ENCODE peak calls at places on chromosomes 5 and 9, in six cellular contexts. O is WTC11, K is K562, Q is HepG2, Z is endothelial cell of umbilical vein, J is H1. A is an unnamed sample.

GRCh38 chr5:35990941-35991592 is at the start of gene UGT3A1:
- DNase-seq in J (peak), K (no peak), O (peak), Z (no peak), Q (no peak), A (no peak)

GRCh38 chr9:118570076-118570475 is 799.2 kb downstream of the BRINP1 start:
- DNase-seq in O (no peak), J (no peak), K (no peak), Z (no peak), Q (no peak), A (no peak)

GRCh38 chr9:136259836-136260235 is 14.2 kb upstream of the QSOX2 start:
- DNase-seq in K (no peak), J (no peak), Z (no peak), Q (no peak), O (no peak), A (no peak)

GRCh38 chr9:90838098-90838497 is 36.5 kb downstream of the SYK start:
- DNase-seq in Z (no peak), J (no peak), K (no peak), O (no peak), Q (no peak), A (no peak)

GRCh38 chr5:67165524-67166459 is 30.8 kb downstream of the CD180 start:
- DNase-seq in Q (no peak), K (peak), O (peak), J (peak), Z (peak), A (peak)

GRCh38 chr5:95975703-95976102 is 14.1 kb upstream of the ELL2 start:
- DNase-seq in J (no peak), Z (no peak), O (no peak), K (no peak), Q (no peak), A (no peak)

GRCh38 chr9:13131396-13131795 is 148.1 kb downstream of the MPDZ start:
- DNase-seq in O (no peak), K (no peak), Z (no peak), Q (no peak), J (no peak), A (no peak)

GRCh38 chr9:115157245-115157674 is 39.3 kb upstream of the TNC start:
- DNase-seq in K (no peak), J (no peak), O (no peak), Q (no peak), Z (no peak), A (peak)

GRCh38 chr5:33479321-33479720 is 38.6 kb downstream of the TARS1 start:
- DNase-seq in K (no peak), Z (no peak), J (no peak), Q (no peak), O (no peak), A (no peak)

GRCh38 chr5:139955616-139956283 is 87.3 kb downstream of the NRG2 start:
- DNase-seq in Q (no peak), J (no peak), K (peak), Z (no peak), O (no peak), A (no peak)

GRCh38 chr5:154986151-154986550 is 27.4 kb upstream of the KIF4B start:
- DNase-seq in K (no peak), Z (no peak), J (no peak), O (no peak), Q (no peak), A (no peak)

GRCh38 chr5:138850854-138851253 is 24.3 kb downstream of the LRRTM2 start:
- DNase-seq in Q (no peak), Z (peak), O (no peak), J (no peak), K (no peak), A (no peak)

GRCh38 chr5:154385236-154385512 is 60.6 kb upstream of the SAP30L start:
- DNase-seq in Z (no peak), O (no peak), Q (no peak), J (no peak), K (no peak), A (no peak)

GRCh38 chr5:15483348-15484090 is 16.5 kb upstream of the FBXL7 start:
- DNase-seq in O (no peak), K (no peak), Q (no peak), J (no peak), Z (peak), A (no peak)

GRCh38 chr5:143051244-143052058 is 281.3 kb downstream of the ARHGAP26 start:
- DNase-seq in K (peak), O (no peak), Z (no peak), Q (peak), J (no peak), A (no peak)

GRCh38 chr5:148730272-148730954 is 76.1 kb upstream of the HTR4 start:
- DNase-seq in Q (no peak), O (no peak), Z (no peak), J (no peak), K (no peak), A (no peak)

GRCh38 chr9:136802321-136802720 is 5.4 kb upstream of the RABL6 start:
- DNase-seq in O (no peak), J (no peak), Q (no peak), K (no peak), Z (no peak), A (no peak)

GRCh38 chr9:81190659-81191058 is 498.7 kb downstream of the TLE1 start:
- DNase-seq in Q (no peak), O (no peak), Z (no peak), J (no peak), K (no peak), A (no peak)

GRCh38 chr5:149251546-149251945 is 20.1 kb upstream of the AFAP1L1 start:
- DNase-seq in Q (no peak), K (no peak), Z (no peak), O (no peak), J (no peak), A (no peak)

GRCh38 chr5:43140286-43140685 is 19.6 kb downstream of the ZNF131 start:
- DNase-seq in Z (no peak), Q (no peak), K (no peak), O (no peak), J (no peak), A (no peak)

GRCh38 chr5:14109771-14110170 is 33.4 kb upstream of the TRIO start:
- DNase-seq in J (no peak), Q (no peak), O (no peak), K (no peak), Z (no peak), A (peak)

GRCh38 chr5:124703995-124704394 is 42.4 kb downstream of the ZNF608 start:
- DNase-seq in J (no peak), K (no peak), O (no peak), Z (no peak), Q (no peak), A (no peak)

GRCh38 chr5:73298251-73299016 is 125.4 kb downstream of the TMEM174 start:
- DNase-seq in Z (no peak), O (peak), J (peak), K (no peak), Q (no peak), A (no peak)

GRCh38 chr9:97575673-97576048 is 57.5 kb downstream of the TSTD2 start:
- DNase-seq in Z (no peak), Q (no peak), J (peak), K (no peak), O (no peak), A (no peak)

GRCh38 chr5:134435525-134435924 is 23.8 kb upstream of the CDKN2AIPNL start:
- DNase-seq in Q (no peak), O (no peak), K (no peak), Z (no peak), J (no peak), A (no peak)

GRCh38 chr5:131906668-131907067 is 38.8 kb downstream of the MEIKIN start:
- DNase-seq in Z (no peak), K (no peak), J (no peak), Q (no peak), O (no peak), A (no peak)

DNA sequence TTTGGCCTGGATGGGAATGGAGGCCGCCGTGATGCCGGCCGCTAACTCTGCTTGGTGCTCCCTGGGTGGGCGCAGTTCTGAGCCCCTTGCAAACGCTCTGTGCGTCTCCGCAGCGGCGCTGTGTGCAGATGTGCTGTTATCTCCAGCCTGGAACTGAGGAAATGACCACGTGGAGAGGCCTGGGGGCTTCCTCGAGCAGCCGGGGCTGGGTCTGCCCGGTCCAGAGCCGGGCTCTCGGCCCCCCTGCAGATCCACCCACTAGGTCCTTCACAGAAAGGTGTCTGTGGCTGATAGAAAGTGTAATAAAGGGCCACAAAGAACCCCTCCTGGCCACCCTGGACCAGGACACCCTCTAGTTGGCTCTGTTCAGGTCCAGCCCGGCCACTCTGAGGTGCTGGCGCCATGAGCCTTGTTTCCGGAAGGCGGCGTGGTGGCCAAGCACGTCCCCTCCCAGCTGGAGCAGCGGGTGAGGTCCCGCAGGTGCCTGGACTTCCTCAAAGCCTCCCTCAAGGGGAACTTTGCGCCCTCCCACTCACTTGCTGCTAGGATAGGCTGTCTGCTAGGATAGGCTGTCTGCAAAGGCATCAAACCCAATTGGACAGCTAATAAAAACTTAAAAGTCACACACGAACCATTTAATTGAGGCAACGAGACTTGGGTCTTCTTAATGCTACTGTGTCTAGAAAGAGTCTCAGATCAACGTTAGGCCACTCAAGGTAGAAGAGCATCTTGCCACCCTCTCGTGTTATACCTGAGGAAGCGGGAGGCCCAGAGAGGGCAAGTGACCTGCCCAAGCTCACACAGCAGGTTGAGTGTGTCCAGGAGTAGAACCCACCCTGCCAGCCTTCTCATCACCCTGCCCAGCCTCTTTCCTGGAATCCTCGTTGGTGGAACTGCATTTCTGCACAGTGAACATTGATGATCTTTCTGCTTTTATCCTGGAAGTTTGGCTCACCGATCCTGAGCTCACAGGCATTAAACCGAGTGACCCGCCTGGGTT is 109.3 kb upstream of the FCN2 start:
- DNase-seq in Q (no peak), K (peak), O (no peak), J (no peak), Z (peak), A (no peak)
- TF ChIP-seq JUN in Q (no peak), K (no peak), O (no peak), J (no peak), Z (no peak), A (no peak)

GRCh38 chr9:132201139-132201538 is 39.3 kb downstream of the NTNG2 start:
- DNase-seq in O (no peak), Q (no peak), Z (no peak), J (no peak), K (no peak), A (no peak)
- TF ChIP-seq JUN in O (no peak), Q (no peak), Z (no peak), J (no peak), K (no peak), A (no peak)

DNA sequence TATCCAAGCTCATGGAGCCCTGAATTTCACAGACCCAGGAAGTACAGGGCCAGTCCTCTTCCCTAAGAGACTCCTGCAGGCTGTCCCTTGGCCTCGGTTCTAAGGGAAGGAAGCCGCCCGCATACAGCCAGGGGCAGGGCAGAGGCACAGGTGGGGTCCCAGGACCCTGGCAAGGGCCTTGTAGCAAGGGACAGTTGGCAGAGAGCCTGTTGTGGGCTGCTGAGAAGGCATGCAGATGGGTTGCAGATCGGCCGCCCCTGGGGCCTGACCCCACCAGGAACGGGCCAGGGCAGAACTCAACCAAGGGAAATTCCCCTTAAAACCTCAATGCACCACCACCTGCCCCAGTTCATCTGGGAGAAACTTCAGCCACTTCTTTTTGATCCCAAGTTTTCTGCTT is 36.1 kb downstream of the IPPK start:
- DNase-seq in Z (no peak), Q (no peak), O (no peak), J (no peak), K (no peak), A (no peak)
- TF ChIP-seq JUN in Z (no peak), Q (no peak), O (no peak), J (no peak), K (no peak), A (no peak)

GRCh38 chr9:130626249-130626982 is 38.0 kb upstream of the PRDM12 start:
- DNase-seq in K (no peak), J (no peak), Z (no peak), O (no peak), Q (no peak), A (no peak)

GRCh38 chr9:130624154-130624553 is 40.2 kb upstream of the PRDM12 start:
- DNase-seq in K (no peak), Z (no peak), O (no peak), Q (peak), J (no peak), A (no peak)

GRCh38 chr9:130629443-130630090 is 34.8 kb upstream of the PRDM12 start:
- DNase-seq in Q (no peak), K (no peak), O (no peak), Z (no peak), J (no peak), A (no peak)

GRCh38 chr9:130627896-130628792 is 36.2 kb upstream of the PRDM12 start:
- DNase-seq in J (no peak), Z (no peak), Q (no peak), K (no peak), O (no peak), A (no peak)

GRCh38 chr9:130627051-130627450 is 37.3 kb upstream of the PRDM12 start:
- DNase-seq in J (no peak), Q (no peak), O (no peak), K (no peak), Z (no peak), A (no peak)
- TF ChIP-seq JUN in J (no peak), Q (no peak), O (no peak), K (no peak), Z (no peak), A (no peak)

DNA sequence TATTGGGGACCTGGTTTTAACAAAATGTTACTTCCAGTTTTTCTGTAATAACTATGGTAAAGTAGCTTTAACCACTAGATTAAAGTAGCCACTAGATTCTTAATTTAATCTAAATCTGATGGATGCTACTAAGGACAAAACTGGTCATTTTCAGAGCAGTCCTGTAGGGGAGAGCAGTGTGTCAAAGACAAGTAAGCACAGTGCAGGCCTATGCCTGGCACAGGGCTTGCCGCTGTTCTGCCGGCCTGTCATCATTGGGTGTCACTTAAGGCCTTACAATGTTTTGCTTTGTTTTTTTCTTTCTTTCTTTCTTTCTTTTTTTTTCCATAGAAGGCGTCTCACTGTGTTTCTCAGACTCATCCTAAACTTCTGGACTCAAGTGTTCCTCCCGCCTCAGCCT is 53.0 kb upstream of the NXNL2 start:
- DNase-seq in K (no peak), J (no peak), O (no peak), Z (no peak), Q (no peak), A (no peak)
- TF ChIP-seq JUN in K (no peak), J (no peak), O (no peak), Z (no peak), Q (no peak), A (no peak)

DNA sequence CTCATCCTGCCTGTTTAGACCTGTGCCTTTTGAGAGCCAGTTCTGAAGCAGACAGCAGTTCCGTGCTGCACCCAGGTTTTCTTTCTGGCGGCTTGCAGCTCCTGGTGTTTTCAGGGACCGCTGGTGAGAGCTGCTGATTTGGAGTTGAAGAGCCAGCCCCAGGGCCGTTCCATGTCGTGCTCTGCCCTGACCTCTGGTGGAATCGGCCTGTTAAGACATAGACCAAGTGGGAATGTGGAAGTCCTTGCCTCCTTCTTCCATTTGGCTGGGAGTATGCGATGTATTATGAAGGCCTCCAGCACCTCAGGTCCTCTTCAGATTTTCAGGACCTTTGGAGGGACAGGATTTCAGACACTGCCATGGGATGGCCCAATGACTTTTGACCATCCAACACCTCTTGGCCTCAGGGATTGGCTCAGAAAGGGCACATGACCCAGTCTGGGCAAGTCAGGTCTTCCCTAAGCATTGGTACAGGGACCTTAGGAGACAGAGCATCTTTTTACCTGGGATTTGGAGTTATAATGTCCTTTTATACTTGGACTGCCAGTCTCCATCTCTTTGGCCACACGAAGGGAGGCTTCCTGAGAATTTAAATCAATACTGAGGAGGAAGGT is 136.1 kb upstream of the CLINT1 start:
- DNase-seq in O (peak), J (peak), K (peak), Q (peak), Z (peak), A (peak)
- TF ChIP-seq JUN in O (no peak), J (no peak), K (no peak), Q (no peak), Z (no peak), A (no peak)

A was measured in A549.